ENCODE peak calls at places on chromosome 7, in five cellular contexts. One of them, this sample, is unnamed.
A peak's percentile ranks its signal among the peaks of the same experiment; 100 is the strongest.

GRCh38 chr7:149568218-149568617 is 70.6 kb upstream of the ZNF746 start:
- DNase-seq in AG10803: no peak
- DNase-seq in coronary artery: no peak
- DNase-seq in prostate gland: no peak
- DNase-seq in MM.1S: no peak
- DNase-seq in this sample: no peak

GRCh38 chr7:116777613-116778380 is 84.6 kb upstream of the CAPZA2 start:
- DNase-seq in AG10803: peak; percentile 78
- DNase-seq in coronary artery: no peak
- DNase-seq in prostate gland: no peak
- DNase-seq in MM.1S: no peak
- DNase-seq in this sample: no peak

GRCh38 chr7:148921806-148922205 is 37.7 kb upstream of the EZH2 start:
- DNase-seq in AG10803: no peak
- DNase-seq in coronary artery: no peak
- DNase-seq in prostate gland: peak; percentile 14
- DNase-seq in MM.1S: no peak
- DNase-seq in this sample: no peak

GRCh38 chr7:69211739-69212138 is 386.5 kb upstream of the AUTS2 start:
- DNase-seq in AG10803: no peak
- DNase-seq in coronary artery: no peak
- DNase-seq in prostate gland: no peak
- DNase-seq in MM.1S: no peak
- DNase-seq in this sample: no peak

GRCh38 chr7:43642897-43643630 is 60.2 kb downstream of the STK17A start:
- DNase-seq in AG10803: no peak
- DNase-seq in coronary artery: no peak
- DNase-seq in prostate gland: no peak
- DNase-seq in MM.1S: no peak
- DNase-seq in this sample: no peak

GRCh38 chr7:132309102-132309805 is 267.0 kb downstream of the PLXNA4 start:
- DNase-seq in AG10803: no peak
- DNase-seq in coronary artery: no peak
- DNase-seq in prostate gland: no peak
- DNase-seq in MM.1S: no peak
- DNase-seq in this sample: no peak

GRCh38 chr7:22194633-22195273 is 162.2 kb downstream of the RAPGEF5 start:
- DNase-seq in AG10803: no peak
- DNase-seq in coronary artery: no peak
- DNase-seq in prostate gland: no peak
- DNase-seq in MM.1S: no peak
- DNase-seq in this sample: no peak

GRCh38 chr7:135856356-135857144 is 107.9 kb upstream of the FAM180A start:
- DNase-seq in AG10803: peak; percentile 50
- DNase-seq in coronary artery: no peak
- DNase-seq in prostate gland: no peak
- DNase-seq in MM.1S: no peak
- DNase-seq in this sample: no peak

GRCh38 chr7:134649231-134649775 is 2.6 kb downstream of the BPGM start:
- DNase-seq in AG10803: peak; percentile 55
- DNase-seq in coronary artery: no peak
- DNase-seq in prostate gland: no peak
- DNase-seq in MM.1S: no peak
- DNase-seq in this sample: no peak

GRCh38 chr7:51428226-51428887 is 111.7 kb upstream of the COBL start:
- DNase-seq in AG10803: no peak
- DNase-seq in coronary artery: no peak
- DNase-seq in prostate gland: no peak
- DNase-seq in MM.1S: no peak
- DNase-seq in this sample: no peak

GRCh38 chr7:107856806-107857540 is 34.0 kb upstream of the DLD start:
- DNase-seq in AG10803: peak; percentile 22
- DNase-seq in coronary artery: no peak
- DNase-seq in prostate gland: peak; percentile 62
- DNase-seq in MM.1S: peak; percentile 71
- DNase-seq in this sample: peak; percentile 3

GRCh38 chr7:135919071-135919841 is 57.9 kb downstream of the MTPN start:
- DNase-seq in AG10803: no peak
- DNase-seq in coronary artery: no peak
- DNase-seq in prostate gland: no peak
- DNase-seq in MM.1S: no peak
- DNase-seq in this sample: no peak

GRCh38 chr7:127245582-127245981 is 7.2 kb downstream of the GRM8 start:
- DNase-seq in AG10803: no peak
- DNase-seq in coronary artery: no peak
- DNase-seq in prostate gland: no peak
- DNase-seq in MM.1S: peak; percentile 63
- DNase-seq in this sample: no peak

GRCh38 chr7:139431010-139431409 is 52.5 kb downstream of the KLRG2 start:
- DNase-seq in AG10803: no peak
- DNase-seq in coronary artery: no peak
- DNase-seq in prostate gland: peak; percentile 80
- DNase-seq in MM.1S: no peak
- DNase-seq in this sample: no peak

GRCh38 chr7:114229251-114229650 is 185.4 kb upstream of the FOXP2 start:
- DNase-seq in AG10803: peak; percentile 22
- DNase-seq in coronary artery: no peak
- DNase-seq in prostate gland: no peak
- DNase-seq in MM.1S: no peak
- DNase-seq in this sample: no peak

GRCh38 chr7:155395176-155395797 is 62.6 kb upstream of the EN2 start:
- DNase-seq in AG10803: no peak
- DNase-seq in coronary artery: no peak
- DNase-seq in prostate gland: no peak
- DNase-seq in MM.1S: no peak
- DNase-seq in this sample: no peak

GRCh38 chr7:151440799-151441443 is 980 bp upstream of the CRYGN start:
- DNase-seq in AG10803: no peak
- DNase-seq in coronary artery: peak; percentile 76
- DNase-seq in prostate gland: no peak
- DNase-seq in MM.1S: no peak
- DNase-seq in this sample: no peak

GRCh38 chr7:12475362-12476063 is 71.8 kb upstream of the VWDE start:
- DNase-seq in AG10803: peak; percentile 3
- DNase-seq in coronary artery: no peak
- DNase-seq in prostate gland: no peak
- DNase-seq in MM.1S: no peak
- DNase-seq in this sample: no peak

GRCh38 chr7:106732045-106732444 is 71.1 kb upstream of the CCDC71L start:
- DNase-seq in AG10803: no peak
- DNase-seq in coronary artery: no peak
- DNase-seq in prostate gland: no peak
- DNase-seq in MM.1S: no peak
- DNase-seq in this sample: no peak

GRCh38 chr7:2710901-2711551 is 23.0 kb downstream of the AMZ1 start:
- DNase-seq in AG10803: peak; percentile 33
- DNase-seq in coronary artery: no peak
- DNase-seq in prostate gland: no peak
- DNase-seq in MM.1S: peak; percentile 89
- DNase-seq in this sample: peak; percentile 46

GRCh38 chr7:137789215-137789899 is 57.4 kb downstream of the DGKI start:
- DNase-seq in AG10803: no peak
- DNase-seq in coronary artery: no peak
- DNase-seq in prostate gland: no peak
- DNase-seq in MM.1S: no peak
- DNase-seq in this sample: no peak

GRCh38 chr7:139051655-139052054 is 15.8 kb upstream of the ZC3HAV1L start:
- DNase-seq in AG10803: no peak
- DNase-seq in coronary artery: no peak
- DNase-seq in prostate gland: no peak
- DNase-seq in MM.1S: no peak
- DNase-seq in this sample: no peak

GRCh38 chr7:45241339-45242109 is 83.9 kb downstream of the RAMP3 start:
- DNase-seq in AG10803: no peak
- DNase-seq in coronary artery: no peak
- DNase-seq in prostate gland: no peak
- DNase-seq in MM.1S: no peak
- DNase-seq in this sample: no peak

GRCh38 chr7:27997188-27997707 is 183.3 kb downstream of the JAZF1 start:
- DNase-seq in AG10803: no peak
- DNase-seq in coronary artery: no peak
- DNase-seq in prostate gland: no peak
- DNase-seq in MM.1S: no peak
- DNase-seq in this sample: no peak

GRCh38 chr7:72924748-72925545 is at the start of gene POM121:
- DNase-seq in AG10803: peak; percentile 80
- DNase-seq in coronary artery: peak; percentile 84
- DNase-seq in prostate gland: peak; percentile 78
- DNase-seq in MM.1S: peak; percentile 90
- DNase-seq in this sample: peak; percentile 53

GRCh38 chr7:14507617-14508016 is 394.9 kb downstream of the DGKB start:
- DNase-seq in AG10803: peak; percentile 43
- DNase-seq in coronary artery: no peak
- DNase-seq in prostate gland: peak; percentile 42
- DNase-seq in MM.1S: no peak
- DNase-seq in this sample: no peak

GRCh38 chr7:69115788-69116187 is 482.5 kb upstream of the AUTS2 start:
- DNase-seq in AG10803: peak; percentile 82
- DNase-seq in coronary artery: no peak
- DNase-seq in prostate gland: no peak
- DNase-seq in MM.1S: no peak
- DNase-seq in this sample: no peak

GRCh38 chr7:65812281-65812680 is 60.6 kb upstream of the VKORC1L1 start:
- DNase-seq in AG10803: peak; percentile 5
- DNase-seq in coronary artery: no peak
- DNase-seq in prostate gland: no peak
- DNase-seq in MM.1S: no peak
- DNase-seq in this sample: no peak

DNA sequence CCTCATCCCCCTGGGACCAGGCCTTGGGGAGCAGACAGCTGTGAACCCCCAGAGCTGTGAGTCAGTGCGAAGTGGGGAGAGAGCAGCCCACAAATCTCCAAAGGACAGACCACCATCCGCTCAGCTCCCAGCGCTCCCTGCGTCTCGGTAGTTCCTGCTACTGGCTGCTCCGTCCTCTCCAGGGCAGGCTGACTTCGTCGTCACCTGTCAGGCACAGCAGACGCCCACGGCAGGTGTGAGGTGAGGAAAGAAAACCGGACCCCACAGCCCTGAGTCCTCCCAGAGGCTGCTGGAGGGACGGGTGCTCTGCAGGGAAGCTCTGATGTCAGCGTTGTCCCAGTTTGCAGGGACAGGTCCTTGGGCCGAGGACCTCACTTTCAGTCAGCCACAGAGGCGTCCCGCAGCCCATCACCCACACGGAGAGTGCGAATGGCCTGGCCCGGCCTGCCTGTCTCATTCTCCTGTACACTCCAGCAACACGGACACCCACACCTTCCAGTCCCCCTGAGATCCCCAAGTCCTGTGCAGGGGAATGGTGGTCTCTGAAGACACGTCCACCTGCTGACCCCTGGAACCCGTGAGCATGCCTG is 95.2 kb downstream of the DNAJB6 start:
- DNase-seq in AG10803: no peak
- DNase-seq in coronary artery: no peak
- DNase-seq in prostate gland: no peak
- DNase-seq in MM.1S: no peak
- DNase-seq in this sample: no peak
- H3K4me3 ChIP-seq in AG10803: no peak overlapping the region
- H3K4me3 ChIP-seq in coronary artery: peak overlapping the region; percentile 55
- H3K4me3 ChIP-seq in prostate gland: no peak overlapping the region
- H3K4me3 ChIP-seq in MM.1S: no peak overlapping the region
- H3K4me3 ChIP-seq in this sample: no peak overlapping the region

DNA sequence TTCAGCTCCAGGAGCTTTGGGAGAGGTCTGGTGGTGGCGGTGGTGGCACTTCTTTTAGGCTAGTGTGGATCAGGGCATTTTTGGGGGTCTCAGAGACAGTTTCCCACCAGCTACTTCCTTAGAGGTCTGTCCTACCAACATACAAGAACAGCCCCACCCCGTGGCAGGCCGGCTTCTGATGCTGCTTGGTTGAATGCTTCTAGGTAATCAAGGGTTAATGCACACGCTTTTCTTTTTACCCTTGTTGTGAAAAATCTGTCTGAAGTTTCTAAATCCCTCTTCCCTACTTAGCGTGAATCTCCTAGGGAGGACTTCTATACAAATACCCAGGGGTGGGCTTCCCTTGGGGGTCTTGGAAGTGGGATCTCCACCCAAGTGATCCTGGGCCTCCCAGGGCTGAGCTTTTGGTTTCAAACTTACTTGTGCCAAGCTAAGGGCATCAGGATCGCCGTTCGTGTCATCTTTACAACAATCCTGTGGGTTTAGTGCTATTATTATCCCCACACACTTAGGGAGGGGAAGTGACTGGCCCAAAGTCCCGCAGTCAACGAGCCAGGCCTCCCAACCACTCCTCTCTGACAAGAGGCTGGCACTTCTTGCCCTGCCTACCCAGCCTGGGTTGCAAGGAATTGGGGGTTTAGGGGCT is 1.7 kb downstream of the SH2B2 start:
- DNase-seq in AG10803: no peak
- DNase-seq in coronary artery: no peak
- DNase-seq in prostate gland: no peak
- DNase-seq in MM.1S: peak; percentile 46
- DNase-seq in this sample: no peak
- TF ChIP-seq CTCF in AG10803: peak; percentile 18
- TF ChIP-seq CTCF in coronary artery: no peak
- TF ChIP-seq CTCF in prostate gland: no peak
- TF ChIP-seq CTCF in MM.1S: peak; percentile 46
- TF ChIP-seq CTCF in this sample: peak; percentile 53

DNA sequence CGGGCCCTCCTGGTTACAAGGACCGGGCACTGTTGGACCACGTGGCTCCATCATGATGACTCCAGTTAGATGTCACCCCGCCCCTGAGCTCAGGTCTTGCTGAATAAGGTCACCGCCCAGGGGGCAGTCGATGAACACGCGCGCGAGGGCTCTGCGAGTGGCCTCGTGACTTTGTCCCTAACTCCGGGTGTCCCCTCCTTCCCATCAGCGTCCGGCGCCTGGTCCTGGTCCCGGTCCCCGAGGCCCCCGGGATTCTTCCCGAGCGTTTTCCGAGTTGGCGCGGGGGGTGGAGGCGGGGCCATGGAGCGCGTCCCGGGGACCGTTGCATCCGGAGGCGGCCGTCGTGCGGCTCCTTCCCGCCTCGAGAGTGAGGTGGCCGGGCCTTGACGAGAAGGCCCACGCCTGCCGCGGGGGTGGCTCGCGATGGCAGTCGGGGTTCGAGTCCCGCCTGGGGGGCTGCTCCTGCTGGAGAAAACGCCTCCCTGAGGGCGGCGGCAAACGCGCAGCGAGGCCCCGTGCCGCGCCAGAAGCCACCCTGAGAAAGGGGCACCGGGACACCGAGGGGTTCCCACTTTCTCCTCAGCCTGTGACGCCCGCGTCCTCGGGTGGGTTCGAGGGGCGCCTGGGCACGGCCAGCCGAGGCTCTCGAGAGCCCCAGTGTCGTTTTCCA is 569 bp upstream of the NPTX2 start:
- DNase-seq in AG10803: no peak
- DNase-seq in coronary artery: no peak
- DNase-seq in prostate gland: no peak
- DNase-seq in MM.1S: no peak
- DNase-seq in this sample: no peak
- H3K4me3 ChIP-seq in AG10803: no peak overlapping the region
- H3K4me3 ChIP-seq in coronary artery: peak overlapping the region; percentile 70
- H3K4me3 ChIP-seq in prostate gland: peak overlapping the region; percentile 28
- H3K4me3 ChIP-seq in MM.1S: no peak overlapping the region
- H3K4me3 ChIP-seq in this sample: no peak overlapping the region

GRCh38 chr7:100221767-100222444 is 2.2 kb downstream of the PVRIG start:
- DNase-seq in AG10803: no peak
- DNase-seq in coronary artery: no peak
- DNase-seq in prostate gland: no peak
- DNase-seq in MM.1S: no peak
- DNase-seq in this sample: no peak
- TF ChIP-seq CTCF in AG10803: no peak
- TF ChIP-seq CTCF in coronary artery: no peak
- TF ChIP-seq CTCF in prostate gland: no peak
- TF ChIP-seq CTCF in MM.1S: no peak
- TF ChIP-seq CTCF in this sample: no peak

This sample was measured in GM12864.